ENCODE peak calls at places on chromosomes 16 and 17, in five cellular contexts. One of them, this sample, is unnamed.

GRCh38 chr17:5706835-5707234 is 122.5 kb upstream of the NLRP1 start:
- DNase-seq in WERI-Rb-1: peak
- DNase-seq in tibial nerve: peak
- DNase-seq in A549: peak
- DNase-seq in B cell: peak
- DNase-seq in this sample: peak

GRCh38 chr17:35372846-35373531 is 432 bp downstream of the SLFN11 start:
- DNase-seq in A549: no peak
- DNase-seq in tibial nerve: no peak
- DNase-seq in WERI-Rb-1: no peak
- DNase-seq in B cell: no peak
- DNase-seq in this sample: no peak

GRCh38 chr17:57849163-57849873 is 526 bp downstream of the MRPS23 start:
- DNase-seq in tibial nerve: no peak
- DNase-seq in WERI-Rb-1: peak
- DNase-seq in A549: no peak
- DNase-seq in B cell: peak
- DNase-seq in this sample: no peak

GRCh38 chr17:20612635-20613034 is 33.1 kb downstream of the CDRT15L2 start:
- DNase-seq in A549: no peak
- DNase-seq in B cell: no peak
- DNase-seq in WERI-Rb-1: no peak
- DNase-seq in tibial nerve: no peak
- DNase-seq in this sample: no peak

GRCh38 chr17:74361613-74362391 is at the start of gene BTBD17:
- DNase-seq in B cell: no peak
- DNase-seq in WERI-Rb-1: peak
- DNase-seq in tibial nerve: peak
- DNase-seq in A549: peak
- DNase-seq in this sample: no peak

GRCh38 chr16:46736695-46737094 is 11.4 kb downstream of the MYLK3 start:
- DNase-seq in WERI-Rb-1: no peak
- DNase-seq in B cell: no peak
- DNase-seq in tibial nerve: no peak
- DNase-seq in A549: no peak
- DNase-seq in this sample: no peak

GRCh38 chr17:21199311-21199710 is 14.7 kb downstream of the TMEM11 start:
- DNase-seq in B cell: peak
- DNase-seq in WERI-Rb-1: peak
- DNase-seq in tibial nerve: no peak
- DNase-seq in A549: no peak
- DNase-seq in this sample: no peak

GRCh38 chr17:81635431-81635830 is 1.5 kb downstream of the NPLOC4 start:
- DNase-seq in A549: no peak
- DNase-seq in tibial nerve: no peak
- DNase-seq in B cell: no peak
- DNase-seq in WERI-Rb-1: no peak
- DNase-seq in this sample: no peak

GRCh38 chr16:57341441-57342303 is 16.9 kb upstream of the CCL22 start:
- DNase-seq in A549: peak
- DNase-seq in WERI-Rb-1: no peak
- DNase-seq in tibial nerve: peak
- DNase-seq in B cell: no peak
- DNase-seq in this sample: peak

GRCh38 chr17:64460955-64461354 is 12.0 kb downstream of the MILR1 start:
- DNase-seq in B cell: no peak
- DNase-seq in tibial nerve: no peak
- DNase-seq in A549: no peak
- DNase-seq in WERI-Rb-1: no peak
- DNase-seq in this sample: no peak

GRCh38 chr17:63042443-63042842 is 76.4 kb downstream of the TANC2 start:
- DNase-seq in WERI-Rb-1: no peak
- DNase-seq in A549: no peak
- DNase-seq in B cell: no peak
- DNase-seq in tibial nerve: no peak
- DNase-seq in this sample: no peak

GRCh38 chr17:66468241-66469087 is 166.1 kb downstream of the PRKCA start:
- DNase-seq in B cell: no peak
- DNase-seq in A549: peak
- DNase-seq in tibial nerve: no peak
- DNase-seq in WERI-Rb-1: no peak
- DNase-seq in this sample: no peak

GRCh38 chr16:47110939-47111338 is 32.8 kb downstream of the NETO2 start:
- DNase-seq in WERI-Rb-1: no peak
- DNase-seq in A549: peak
- DNase-seq in B cell: no peak
- DNase-seq in tibial nerve: no peak
- DNase-seq in this sample: no peak

GRCh38 chr16:79612207-79612606 is 11.7 kb upstream of the MAF start:
- DNase-seq in B cell: no peak
- DNase-seq in A549: peak
- DNase-seq in WERI-Rb-1: no peak
- DNase-seq in tibial nerve: no peak
- DNase-seq in this sample: no peak

GRCh38 chr16:5633845-5634440 is 536.3 kb upstream of the EEF2KMT start:
- DNase-seq in tibial nerve: no peak
- DNase-seq in WERI-Rb-1: no peak
- DNase-seq in B cell: no peak
- DNase-seq in A549: peak
- DNase-seq in this sample: no peak

GRCh38 chr17:44795928-44796327 is 34.2 kb downstream of the GJC1 start:
- DNase-seq in tibial nerve: no peak
- DNase-seq in B cell: no peak
- DNase-seq in A549: no peak
- DNase-seq in WERI-Rb-1: no peak
- DNase-seq in this sample: no peak

GRCh38 chr16:81910366-81910885 is 100.8 kb downstream of the SDR42E1 start:
- DNase-seq in B cell: no peak
- DNase-seq in A549: no peak
- DNase-seq in tibial nerve: no peak
- DNase-seq in WERI-Rb-1: no peak
- DNase-seq in this sample: no peak

GRCh38 chr17:75692976-75693375 is 25.8 kb downstream of the SAP30BP start:
- DNase-seq in WERI-Rb-1: no peak
- DNase-seq in tibial nerve: no peak
- DNase-seq in A549: no peak
- DNase-seq in B cell: no peak
- DNase-seq in this sample: no peak

GRCh38 chr17:75694536-75694935 is 26.7 kb upstream of the ITGB4 start:
- DNase-seq in B cell: no peak
- DNase-seq in tibial nerve: no peak
- DNase-seq in A549: no peak
- DNase-seq in WERI-Rb-1: peak
- DNase-seq in this sample: no peak

GRCh38 chr17:75695141-75695829 is 26.0 kb upstream of the ITGB4 start:
- DNase-seq in WERI-Rb-1: no peak
- DNase-seq in B cell: no peak
- DNase-seq in tibial nerve: no peak
- DNase-seq in A549: peak
- DNase-seq in this sample: no peak

GRCh38 chr17:75695830-75696271 is 25.4 kb upstream of the ITGB4 start:
- DNase-seq in tibial nerve: no peak
- DNase-seq in B cell: no peak
- DNase-seq in A549: no peak
- DNase-seq in WERI-Rb-1: no peak
- DNase-seq in this sample: no peak

GRCh38 chr17:75693500-75694481 is 26.7 kb downstream of the SAP30BP start:
- DNase-seq in B cell: no peak
- DNase-seq in A549: peak
- DNase-seq in WERI-Rb-1: peak
- DNase-seq in tibial nerve: peak
- DNase-seq in this sample: peak
- TF ChIP-seq CTCF in B cell: no peak
- TF ChIP-seq CTCF in A549: no peak
- TF ChIP-seq CTCF in WERI-Rb-1: no peak
- TF ChIP-seq CTCF in tibial nerve: no peak
- TF ChIP-seq CTCF in this sample: peak

GRCh38 chr17:1894753-1895339 is 65.0 kb downstream of the RPA1 start:
- DNase-seq in WERI-Rb-1: no peak
- DNase-seq in tibial nerve: no peak
- DNase-seq in A549: no peak
- DNase-seq in B cell: no peak
- DNase-seq in this sample: no peak

GRCh38 chr17:1898332-1898731 is 68.5 kb downstream of the RPA1 start:
- DNase-seq in tibial nerve: no peak
- DNase-seq in B cell: no peak
- DNase-seq in A549: no peak
- DNase-seq in WERI-Rb-1: no peak
- DNase-seq in this sample: no peak

GRCh38 chr17:1898872-1899271 is 69.1 kb downstream of the RPA1 start:
- DNase-seq in B cell: no peak
- DNase-seq in tibial nerve: no peak
- DNase-seq in WERI-Rb-1: no peak
- DNase-seq in A549: no peak
- DNase-seq in this sample: no peak

GRCh38 chr17:1896243-1897163 is 66.7 kb downstream of the RPA1 start:
- DNase-seq in WERI-Rb-1: no peak
- DNase-seq in tibial nerve: no peak
- DNase-seq in B cell: no peak
- DNase-seq in A549: no peak
- DNase-seq in this sample: no peak

DNA sequence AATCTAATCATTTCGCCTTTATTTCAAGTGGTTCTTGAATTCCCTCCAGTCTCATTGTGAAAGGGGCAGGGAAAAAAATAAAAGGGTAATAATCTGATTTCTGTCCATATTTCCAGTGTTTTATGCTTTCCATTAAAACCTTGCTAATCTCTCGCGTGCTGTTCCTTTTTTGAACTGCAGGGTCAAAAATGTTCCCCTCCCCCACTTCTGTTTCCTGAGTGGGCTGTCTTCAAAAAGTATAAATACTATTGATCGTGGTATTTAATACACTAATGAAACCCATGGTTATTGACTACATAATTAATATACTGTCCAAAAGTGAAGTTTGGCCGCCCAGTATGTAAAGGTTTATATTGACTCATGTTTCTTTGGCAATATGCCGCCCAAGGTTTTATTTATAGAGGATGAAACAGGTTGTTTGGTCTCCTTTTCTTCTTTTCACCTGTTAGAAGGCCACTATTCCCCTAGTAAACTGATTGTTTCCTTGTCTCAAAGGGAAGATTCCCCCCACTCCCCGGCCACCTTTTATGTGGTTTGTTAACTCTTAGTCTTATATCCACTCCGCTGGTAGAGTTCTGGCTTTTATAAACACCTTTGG is 69.7 kb downstream of the RPA1 start:
- DNase-seq in tibial nerve: no peak
- DNase-seq in B cell: no peak
- DNase-seq in A549: no peak
- DNase-seq in WERI-Rb-1: no peak
- DNase-seq in this sample: no peak
- TF ChIP-seq CTCF in tibial nerve: peak
- TF ChIP-seq CTCF in B cell: no peak
- TF ChIP-seq CTCF in A549: no peak
- TF ChIP-seq CTCF in WERI-Rb-1: peak
- TF ChIP-seq CTCF in this sample: peak

DNA sequence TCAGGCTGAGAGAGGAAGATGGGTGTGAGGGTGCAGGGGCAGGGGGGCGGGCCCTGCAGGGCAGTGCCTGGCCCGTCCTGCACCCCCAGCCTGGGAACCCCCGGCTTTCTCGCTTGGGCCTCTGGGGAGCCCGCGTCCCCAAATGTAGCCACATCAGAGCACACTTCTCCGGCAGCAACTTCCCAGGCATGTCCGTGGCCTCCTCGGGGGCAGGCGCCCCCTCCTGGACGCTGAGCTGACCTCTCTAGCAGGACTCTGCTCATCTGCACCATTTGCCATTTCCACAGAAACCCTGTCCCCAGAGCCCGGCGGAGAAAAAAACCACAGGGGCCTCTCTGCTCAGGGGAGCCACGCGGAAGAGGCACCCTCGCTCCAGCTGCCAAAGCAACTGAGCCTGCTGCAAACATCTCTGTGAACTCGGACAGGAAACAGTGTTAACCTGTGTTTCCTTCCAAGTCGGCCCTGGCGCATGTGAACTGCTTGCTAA is 63.4 kb downstream of the KLHDC4 start:
- DNase-seq in WERI-Rb-1: peak
- DNase-seq in tibial nerve: no peak
- DNase-seq in B cell: peak
- DNase-seq in A549: no peak
- DNase-seq in this sample: no peak
- TF ChIP-seq CTCF in WERI-Rb-1: peak
- TF ChIP-seq CTCF in tibial nerve: no peak
- TF ChIP-seq CTCF in B cell: peak
- TF ChIP-seq CTCF in A549: peak
- TF ChIP-seq CTCF in this sample: peak

GRCh38 chr16:72012607-72013006 is 4.1 kb downstream of the DHODH start:
- DNase-seq in A549: no peak
- DNase-seq in WERI-Rb-1: no peak
- DNase-seq in B cell: no peak
- DNase-seq in tibial nerve: no peak
- DNase-seq in this sample: no peak
- TF ChIP-seq CTCF in A549: no peak
- TF ChIP-seq CTCF in WERI-Rb-1: no peak
- TF ChIP-seq CTCF in B cell: no peak
- TF ChIP-seq CTCF in tibial nerve: no peak
- TF ChIP-seq CTCF in this sample: no peak